ENCODE peak calls at places on chromosome 12, in seven cellular contexts. V is GM12878, Y is A549, W is mammary epithelial cell, G is neural progenitor cell, A is astrocyte, D is IMR-90. L is an unnamed sample.

GRCh38 chr12:113649256-113649830 is 177.7 kb upstream of the LHX5 start:
- DNase-seq in A (no peak), D (no peak), Y (no peak), G (no peak), V (no peak), W (no peak), L (no peak)

GRCh38 chr12:868722-869121 is 80.8 kb downstream of the RAD52 start:
- DNase-seq in Y (no peak), W (no peak), G (peak), A (no peak), D (no peak), V (no peak), L (no peak)

GRCh38 chr12:72365151-72365550 is 93.0 kb downstream of the TRHDE start:
- DNase-seq in D (peak), W (peak), G (no peak), A (peak), Y (no peak), V (no peak), L (no peak)

GRCh38 chr12:113405687-113406086 is 2.0 kb upstream of the SDS start:
- DNase-seq in G (no peak), Y (no peak), W (no peak), A (no peak), D (no peak), V (no peak), L (no peak)

GRCh38 chr12:2624543-2625266 is 170.1 kb upstream of the FKBP4 start:
- DNase-seq in V (no peak), D (peak), G (peak), A (peak), W (peak), Y (peak), L (peak)

GRCh38 chr12:61367281-61367785 is 892.9 kb upstream of the USP15 start:
- DNase-seq in G (no peak), V (no peak), D (no peak), W (no peak), A (no peak), Y (no peak), L (peak)

GRCh38 chr12:49345840-49346658 is 639 bp upstream of the DNAJC22 start:
- DNase-seq in G (no peak), V (no peak), D (no peak), W (no peak), Y (no peak), A (no peak), L (peak)

GRCh38 chr12:120583478-120584030 is 2.4 kb upstream of the POP5 start:
- DNase-seq in Y (peak), A (peak), V (no peak), D (peak), W (peak), G (peak), L (peak)

GRCh38 chr12:13133886-13134285 is 30.4 kb upstream of the GSG1 start:
- DNase-seq in D (no peak), A (no peak), G (no peak), Y (no peak), V (no peak), W (no peak), L (no peak)

GRCh38 chr12:6540181-6540877 is 6.0 kb downstream of the GAPDH start:
- DNase-seq in D (peak), A (peak), V (no peak), G (peak), W (peak), Y (peak), L (peak)

GRCh38 chr12:108744021-108744897 is 12.9 kb upstream of the CORO1C start:
- DNase-seq in A (no peak), V (no peak), G (no peak), W (no peak), D (no peak), Y (no peak), L (no peak)

GRCh38 chr12:124764870-124765570 is 98.6 kb downstream of the SCARB1 start:
- DNase-seq in Y (no peak), V (no peak), W (peak), G (no peak), D (peak), A (peak), L (peak)

GRCh38 chr12:110785240-110785639 is 42.5 kb upstream of the PPP1CC start:
- DNase-seq in D (no peak), W (no peak), A (no peak), Y (peak), G (no peak), V (no peak), L (peak)

GRCh38 chr12:108649668-108650067 is 16.0 kb upstream of the SELPLG start:
- DNase-seq in D (peak), W (peak), A (peak), V (no peak), G (no peak), Y (peak), L (peak)

GRCh38 chr12:115109863-115110262 is 425.9 kb upstream of the TBX3 start:
- DNase-seq in G (no peak), D (no peak), W (peak), Y (no peak), V (no peak), A (no peak), L (no peak)

GRCh38 chr12:4282892-4283511 is 9.4 kb downstream of the CCND2 start:
- DNase-seq in Y (no peak), W (no peak), G (no peak), V (no peak), D (no peak), A (no peak), L (no peak)

GRCh38 chr12:8032242-8033152 is at the start of gene FOXJ2:
- DNase-seq in G (peak), D (peak), W (peak), V (no peak), Y (peak), A (peak), L (peak)

GRCh38 chr12:104599272-104599984 is 142.7 kb downstream of the CHST11 start:
- DNase-seq in A (no peak), D (no peak), G (no peak), W (no peak), V (no peak), Y (no peak), L (no peak)

GRCh38 chr12:29907486-29907885 is 123.7 kb upstream of the TMTC1 start:
- DNase-seq in A (peak), W (no peak), G (no peak), Y (no peak), D (no peak), V (no peak), L (no peak)

GRCh38 chr12:121288158-121288848 is 8.2 kb downstream of the CAMKK2 start:
- DNase-seq in W (no peak), D (no peak), V (no peak), G (no peak), A (no peak), Y (no peak), L (no peak)

GRCh38 chr12:64066052-64066451 is 156.0 kb downstream of the KICS2 start:
- DNase-seq in A (no peak), V (no peak), D (peak), G (no peak), W (no peak), Y (no peak), L (peak)

GRCh38 chr12:80807640-80808288 is 91.1 kb downstream of the MYF5 start:
- DNase-seq in A (no peak), D (peak), Y (no peak), G (no peak), V (peak), W (no peak), L (peak)

GRCh38 chr12:93785262-93786010 is 108.3 kb downstream of the CRADD start:
- DNase-seq in A (peak), G (peak), V (no peak), W (peak), Y (peak), D (peak), L (peak)

GRCh38 chr12:131105736-131106356 is 152.1 kb downstream of the ADGRD1 start:
- DNase-seq in V (no peak), Y (no peak), D (no peak), A (no peak), G (no peak), W (no peak), L (no peak)

GRCh38 chr12:96263449-96263902 is 69.3 kb downstream of the ELK3 start:
- DNase-seq in G (no peak), Y (peak), V (no peak), W (no peak), D (peak), A (no peak), L (no peak)

GRCh38 chr12:2494490-2495192 is 300.1 kb upstream of the FKBP4 start:
- DNase-seq in A (no peak), D (no peak), G (no peak), Y (no peak), V (no peak), W (no peak), L (no peak)

GRCh38 chr12:109775172-109775881 is 57.9 kb downstream of the TRPV4 start:
- DNase-seq in W (peak), G (peak), Y (peak), D (peak), A (peak), V (no peak), L (peak)

GRCh38 chr12:46133751-46134150 is 135.1 kb downstream of the SLC38A1 start:
- DNase-seq in D (peak), Y (peak), V (no peak), W (no peak), A (no peak), G (no peak), L (no peak)

GRCh38 chr12:132294121-132295034 is 35.0 kb downstream of the GALNT9 start:
- DNase-seq in Y (no peak), V (no peak), W (no peak), G (no peak), D (no peak), A (no peak), L (no peak)

GRCh38 chr12:114123108-114123507 is 157.0 kb upstream of the RBM19 start:
- DNase-seq in D (no peak), A (no peak), Y (no peak), V (no peak), G (no peak), W (no peak), L (no peak)

GRCh38 chr12:50988051-50988450 is 35.7 kb downstream of the HIGD1C start:
- DNase-seq in A (peak), Y (no peak), D (peak), V (no peak), W (no peak), G (no peak), L (peak)

GRCh38 chr12:100808777-100809176 is 14.2 kb downstream of the ANO4 start:
- DNase-seq in G (no peak), A (no peak), D (no peak), Y (no peak), W (no peak), V (no peak), L (no peak)

GRCh38 chr12:77938301-77938700 is 107.6 kb downstream of the NAV3 start:
- DNase-seq in Y (no peak), D (no peak), W (no peak), V (no peak), G (no peak), A (no peak), L (peak)

GRCh38 chr12:1666685-1667162 is 24.1 kb upstream of the ADIPOR2 start:
- DNase-seq in V (no peak), W (no peak), Y (no peak), D (no peak), A (no peak), G (no peak), L (no peak)

GRCh38 chr12:48996794-48997718 is 2.1 kb downstream of the DDN start:
- DNase-seq in D (peak), V (no peak), A (peak), G (peak), W (no peak), Y (peak), L (peak)

GRCh38 chr12:20798561-20798960 is 11.9 kb upstream of the SLCO1B3 start:
- DNase-seq in G (peak), W (no peak), A (peak), D (no peak), V (no peak), Y (peak), L (peak)

DNA sequence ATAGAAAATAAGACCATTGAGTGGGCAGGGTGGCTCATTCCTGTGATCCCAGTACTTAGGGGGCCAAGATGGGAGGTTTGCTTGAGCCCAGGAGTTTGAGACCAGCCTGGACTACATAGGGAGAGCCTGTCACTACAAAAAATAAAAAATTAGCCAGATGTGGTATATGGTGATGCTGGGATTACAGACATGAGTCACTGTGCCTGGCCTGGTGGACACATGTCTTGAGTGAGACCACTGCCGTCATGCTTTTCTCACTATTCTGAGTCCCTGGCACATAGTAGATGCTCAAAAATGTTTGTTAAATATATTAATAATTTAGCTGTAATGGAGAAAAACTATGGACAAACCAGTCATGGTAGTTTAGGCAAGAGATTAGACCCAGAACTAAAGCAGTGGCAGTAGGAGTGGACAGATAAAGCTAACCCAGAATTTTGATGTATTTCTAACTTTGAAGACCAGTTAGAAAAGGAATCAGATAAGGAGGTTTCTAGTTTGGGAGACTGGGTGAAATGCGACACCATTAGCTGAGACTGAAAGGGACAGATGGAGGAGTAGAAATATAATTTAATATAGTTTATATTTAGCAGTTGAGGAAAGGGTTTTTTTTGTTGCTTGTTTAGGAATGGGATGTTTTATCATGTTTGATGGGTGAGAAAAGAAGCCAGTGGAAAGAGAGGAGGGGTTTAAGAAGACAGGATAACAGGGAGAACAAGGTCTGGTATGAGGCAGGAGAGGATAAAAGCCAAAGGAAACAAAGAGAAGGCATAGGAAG is 7.4 kb upstream of the PTGES3 start:
- DNase-seq in W (no peak), A (no peak), D (peak), G (no peak), Y (no peak), V (no peak), L (peak)
- H3K4me2 ChIP-seq in W (no peak), A (no peak), D (peak), G (no peak), Y (no peak), V (no peak), L (no peak)

DNA sequence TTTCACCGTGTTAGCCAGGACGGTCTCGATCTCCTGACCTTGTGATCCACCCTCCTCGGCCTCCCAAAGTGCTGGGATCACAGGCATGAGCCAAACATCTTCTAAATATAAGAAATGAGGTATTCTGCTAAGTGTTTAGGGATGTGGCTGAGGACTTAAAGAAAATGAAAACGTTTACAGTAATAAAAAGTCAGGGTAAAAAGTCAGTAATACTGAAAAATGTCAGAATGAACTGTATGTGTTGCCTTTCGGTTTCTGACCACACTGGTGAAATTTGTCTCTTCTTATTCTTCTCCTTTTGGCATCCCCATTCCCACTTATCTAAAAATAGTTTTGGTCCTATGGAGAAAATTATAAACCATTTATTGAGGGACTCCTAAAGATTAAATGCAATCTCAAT is 20.5 kb downstream of the TMEM116 start:
- DNase-seq in G (no peak), Y (no peak), V (no peak), A (no peak), W (no peak), D (no peak), L (no peak)
- H3K4me2 ChIP-seq in G (no peak), Y (no peak), V (peak), A (no peak), W (no peak), D (no peak), L (no peak)

GRCh38 chr12:122873540-122873939 is 22.4 kb downstream of the VPS37B start:
- DNase-seq in W (no peak), A (no peak), V (no peak), G (no peak), Y (no peak), D (no peak), L (no peak)
- H3K4me2 ChIP-seq in W (no peak), A (no peak), V (no peak), G (no peak), Y (no peak), D (no peak), L (no peak)

GRCh38 chr12:53984901-53985357 is at the start of gene HOXC10:
- DNase-seq in W (peak), G (peak), A (peak), Y (peak), D (peak), V (peak), L (peak)
- H3K4me2 ChIP-seq in W (peak), G (no peak), A (peak), Y (peak), D (no peak), V (peak), L (peak)

GRCh38 chr12:52053570-52054209 is 2.4 kb downstream of the NR4A1 start:
- DNase-seq in V (no peak), A (peak), G (no peak), Y (peak), D (peak), W (no peak), L (no peak)

GRCh38 chr12:52050116-52050770 is 999 bp upstream of the NR4A1 start:
- DNase-seq in V (no peak), W (peak), G (no peak), A (no peak), Y (no peak), D (peak), L (no peak)

GRCh38 chr12:52050771-52051541 is at the start of gene NR4A1:
- DNase-seq in Y (peak), G (peak), V (peak), A (peak), W (peak), D (peak), L (peak)

GRCh38 chr12:52054231-52054837 is 3.1 kb downstream of the NR4A1 start:
- DNase-seq in A (no peak), V (no peak), D (no peak), W (no peak), Y (peak), G (no peak), L (no peak)

GRCh38 chr12:52052471-52053186 is 1.4 kb downstream of the NR4A1 start:
- DNase-seq in D (peak), A (no peak), V (no peak), G (no peak), W (peak), Y (peak), L (no peak)
- H3K4me2 ChIP-seq in D (peak), A (peak), V (peak), G (peak), W (no peak), Y (peak), L (peak)

DNA sequence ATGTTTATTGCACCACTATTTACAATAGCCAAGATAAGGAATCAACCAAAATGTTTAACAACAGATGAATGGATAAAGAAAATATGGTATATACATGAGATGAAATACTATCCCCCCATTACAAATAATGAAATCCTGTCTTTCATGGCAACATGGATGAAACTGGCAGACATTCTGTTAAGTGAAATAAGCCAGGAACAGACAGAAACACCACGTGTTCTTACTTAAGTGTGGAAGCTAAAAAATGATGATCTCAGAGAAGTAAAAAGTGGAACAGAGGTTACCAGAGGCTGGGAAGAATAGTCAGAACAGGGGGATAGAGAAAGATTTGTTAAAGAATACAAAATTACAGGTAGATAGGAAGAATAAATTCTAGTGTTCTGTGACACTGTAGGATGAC is 113.7 kb upstream of the MDM1 start:
- DNase-seq in W (no peak), G (no peak), V (no peak), Y (no peak), A (no peak), D (peak), L (no peak)
- H3K4me2 ChIP-seq in W (no peak), G (peak), V (no peak), Y (no peak), A (no peak), D (no peak), L (no peak)

L was measured in GM23248.